ENCODE peak calls at places on chromosomes 6 and 20, in nine cellular contexts. A, W, C, U, H, F, E, J and M are unnamed samples.

GRCh38 chr20:4961746-4962145 is 39.6 kb downstream of the SLC23A2 start:
- DNase-seq in A (no peak), W (peak; percentile 44), C (no peak), U (peak; percentile 7), H (no peak), F (peak; percentile 74), E (peak; percentile 90), J (no peak), M (no peak)

GRCh38 chr20:7866279-7866678 is 74.0 kb downstream of the HAO1 start:
- DNase-seq in A (no peak), W (no peak), C (no peak), U (no peak), H (no peak), F (no peak), E (no peak), J (no peak), M (no peak)

GRCh38 chr6:93786474-93787330 is 367.3 kb upstream of the EPHA7 start:
- DNase-seq in A (no peak), W (no peak), C (peak; percentile 9), U (no peak), H (no peak), F (no peak), E (peak; percentile 69), J (no peak), M (no peak)

GRCh38 chr6:151197556-151197955 is 42.2 kb upstream of the AKAP12 start:
- DNase-seq in A (no peak), W (no peak), C (no peak), U (no peak), H (no peak), F (no peak), E (no peak), J (no peak), M (no peak)

GRCh38 chr6:15352884-15353283 is 107.0 kb downstream of the JARID2 start:
- DNase-seq in A (no peak), W (no peak), C (no peak), U (no peak), H (no peak), F (no peak), E (peak; percentile 25), J (no peak), M (no peak)

GRCh38 chr6:28277746-28278145 is 3.6 kb upstream of the PGBD1 start:
- DNase-seq in A (no peak), W (no peak), C (no peak), U (no peak), H (no peak), F (no peak), E (no peak), J (no peak), M (no peak)

GRCh38 chr20:62622877-62623487 is 19.3 kb upstream of the SLCO4A1 start:
- DNase-seq in A (no peak), W (no peak), C (no peak), U (no peak), H (no peak), F (no peak), E (no peak), J (no peak), M (no peak)

GRCh38 chr6:12296255-12296573 is 6.1 kb downstream of the EDN1 start:
- DNase-seq in A (no peak), W (no peak), C (no peak), U (no peak), H (no peak), F (peak; percentile 92), E (peak; percentile 60), J (no peak), M (no peak)

GRCh38 chr6:158867381-158868121 is 48.4 kb upstream of the EZR start:
- DNase-seq in A (no peak), W (no peak), C (no peak), U (no peak), H (no peak), F (peak; percentile 56), E (no peak), J (no peak), M (no peak)

GRCh38 chr6:18260448-18261106 is 3.8 kb downstream of the DEK start:
- DNase-seq in A (no peak), W (no peak), C (no peak), U (no peak), H (no peak), F (no peak), E (peak; percentile 26), J (no peak), M (no peak)

GRCh38 chr6:16849280-16850210 is 88.3 kb upstream of the ATXN1 start:
- DNase-seq in A (no peak), W (peak; percentile 30), C (peak; percentile 69), U (no peak), H (no peak), F (peak; percentile 9), E (peak; percentile 73), J (peak; percentile 47), M (no peak)

GRCh38 chr6:160832422-160832821 is 130.4 kb downstream of the PLG start:
- DNase-seq in A (no peak), W (no peak), C (no peak), U (no peak), H (no peak), F (no peak), E (no peak), J (no peak), M (no peak)

GRCh38 chr20:3188823-3189413 is 15.6 kb downstream of the DDRGK1 start:
- DNase-seq in A (no peak), W (no peak), C (no peak), U (no peak), H (no peak), F (no peak), E (no peak), J (no peak), M (no peak)

GRCh38 chr6:28117386-28118050 is 6.9 kb upstream of the ZSCAN16 start:
- DNase-seq in A (no peak), W (no peak), C (no peak), U (no peak), H (no peak), F (no peak), E (no peak), J (no peak), M (no peak)

GRCh38 chr6:83574783-83575182 is 62.4 kb downstream of the PRSS35 start:
- DNase-seq in A (no peak), W (no peak), C (no peak), U (no peak), H (no peak), F (no peak), E (no peak), J (no peak), M (no peak)

GRCh38 chr20:57711311-57711712 is 1.5 kb upstream of the PMEPA1 start:
- DNase-seq in A (no peak), W (no peak), C (no peak), U (no peak), H (no peak), F (peak; percentile 55), E (no peak), J (no peak), M (no peak)

GRCh38 chr20:8918145-8918544 is 150.7 kb upstream of the PLCB4 start:
- DNase-seq in A (no peak), W (no peak), C (no peak), U (no peak), H (no peak), F (no peak), E (no peak), J (no peak), M (no peak)

GRCh38 chr20:51710503-51710902 is 57.7 kb downstream of the ATP9A start:
- DNase-seq in A (no peak), W (no peak), C (no peak), U (no peak), H (no peak), F (no peak), E (no peak), J (no peak), M (no peak)

GRCh38 chr6:1348675-1349074 is 36.8 kb downstream of the FOXQ1 start:
- DNase-seq in A (peak; percentile 30), W (no peak), C (peak; percentile 35), U (no peak), H (peak; percentile 66), F (no peak), E (no peak), J (no peak), M (peak; percentile 58)

GRCh38 chr20:34689486-34689885 is 12.6 kb upstream of the PIGU start:
- DNase-seq in A (no peak), W (no peak), C (no peak), U (no peak), H (no peak), F (peak; percentile 69), E (peak; percentile 25), J (no peak), M (no peak)

GRCh38 chr6:118892248-118893094 is 1.5 kb upstream of the ASF1A start:
- DNase-seq in A (no peak), W (no peak), C (no peak), U (no peak), H (no peak), F (no peak), E (no peak), J (no peak), M (no peak)

GRCh38 chr6:25918083-25918683 is 12.3 kb downstream of the SLC17A2 start:
- DNase-seq in A (no peak), W (no peak), C (peak; percentile 8), U (no peak), H (no peak), F (no peak), E (no peak), J (no peak), M (no peak)

GRCh38 chr6:167997642-167998041 is at the start of gene KIF25:
- DNase-seq in A (no peak), W (no peak), C (no peak), U (no peak), H (no peak), F (no peak), E (no peak), J (no peak), M (no peak)
- H3K27ac ChIP-seq in A (no peak within 1 kb of the TSS), W (no peak within 1 kb of the TSS), C (peak within 1 kb of the TSS; percentile 21), U (no peak within 1 kb of the TSS), H (no peak within 1 kb of the TSS), F (no peak within 1 kb of the TSS), E (no peak within 1 kb of the TSS), J (peak within 1 kb of the TSS; percentile 3), M (no peak within 1 kb of the TSS)

GRCh38 chr6:56664007-56664406 is 21.3 kb upstream of the DST start:
- DNase-seq in A (no peak), W (no peak), C (no peak), U (no peak), H (no peak), F (no peak), E (no peak), J (no peak), M (no peak)
- H3K27ac ChIP-seq in A (no peak overlapping the region), W (no peak overlapping the region), C (no peak overlapping the region), U (no peak overlapping the region), H (peak overlapping the region; percentile 64), F (no peak overlapping the region), E (no peak overlapping the region), J (no peak overlapping the region), M (no peak overlapping the region)

GRCh38 chr20:24608926-24609667 is 139.7 kb downstream of the SYNDIG1 start:
- DNase-seq in A (no peak), W (no peak), C (peak; percentile 81), U (no peak), H (no peak), F (no peak), E (no peak), J (no peak), M (no peak)
- H3K27ac ChIP-seq in A (no peak overlapping the region), W (no peak overlapping the region), C (peak overlapping the region; percentile 91), U (no peak overlapping the region), H (no peak overlapping the region), F (no peak overlapping the region), E (no peak overlapping the region), J (no peak overlapping the region), M (no peak overlapping the region)

DNA sequence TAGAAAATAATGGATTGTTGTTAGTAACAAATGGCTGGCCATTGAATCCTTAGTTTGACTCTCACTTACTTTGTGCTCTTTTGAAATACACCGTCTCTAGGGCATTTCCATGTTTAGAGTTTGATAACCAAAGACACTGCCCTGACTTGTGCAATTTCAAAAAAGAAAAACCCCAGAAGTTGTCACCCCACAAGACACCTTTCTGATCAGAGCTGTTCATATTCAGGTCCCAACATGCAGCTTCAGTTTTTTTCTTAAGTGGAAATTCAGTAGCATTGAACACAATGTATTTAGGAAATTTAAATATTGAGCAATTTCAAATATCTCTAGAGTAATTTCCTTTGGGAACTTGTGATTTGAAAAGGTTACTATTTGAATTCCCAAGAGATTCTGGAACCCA is 19.4 kb downstream of the CRYBG1 start:
- DNase-seq in A (no peak), W (no peak), C (no peak), U (no peak), H (no peak), F (no peak), E (no peak), J (no peak), M (no peak)
- H3K27ac ChIP-seq in A (no peak overlapping the region), W (no peak overlapping the region), C (no peak overlapping the region), U (no peak overlapping the region), H (no peak overlapping the region), F (no peak overlapping the region), E (no peak overlapping the region), J (no peak overlapping the region), M (no peak overlapping the region)